ENCODE peak calls at places on chromosomes 5 and 9, in four cellular contexts. One of them, this sample, is unnamed.

GRCh38 chr9:13151489-13151888 is 128.0 kb downstream of the MPDZ start:
- DNase-seq in posterior cingulate gyrus: no peak
- DNase-seq in sciatic nerve: no peak
- DNase-seq in activated CD4-positive, alpha-beta T cell treated with anti-CD3 and anti-CD28 coated beads for 24 hours: no peak
- DNase-seq in this sample: no peak

GRCh38 chr9:93108301-93109041 is 12.5 kb downstream of the CARD19 start:
- DNase-seq in sciatic nerve: peak; percentile 58
- DNase-seq in activated CD4-positive, alpha-beta T cell treated with anti-CD3 and anti-CD28 coated beads for 24 hours: no peak
- DNase-seq in posterior cingulate gyrus: peak; percentile 6
- DNase-seq in this sample: no peak

GRCh38 chr5:150608991-150609390 is 31.5 kb upstream of the SYNPO start:
- DNase-seq in posterior cingulate gyrus: no peak
- DNase-seq in activated CD4-positive, alpha-beta T cell treated with anti-CD3 and anti-CD28 coated beads for 24 hours: no peak
- DNase-seq in sciatic nerve: no peak
- DNase-seq in this sample: no peak

GRCh38 chr9:19232117-19232829 is 1.8 kb downstream of the DENND4C start:
- DNase-seq in sciatic nerve: no peak
- DNase-seq in posterior cingulate gyrus: no peak
- DNase-seq in activated CD4-positive, alpha-beta T cell treated with anti-CD3 and anti-CD28 coated beads for 24 hours: no peak
- DNase-seq in this sample: no peak

GRCh38 chr5:119411291-119411934 is 40.9 kb upstream of the HSD17B4 start:
- DNase-seq in activated CD4-positive, alpha-beta T cell treated with anti-CD3 and anti-CD28 coated beads for 24 hours: no peak
- DNase-seq in sciatic nerve: no peak
- DNase-seq in posterior cingulate gyrus: no peak
- DNase-seq in this sample: no peak

GRCh38 chr5:134649163-134649916 is 755 bp downstream of the SEC24A start:
- DNase-seq in sciatic nerve: no peak
- DNase-seq in posterior cingulate gyrus: no peak
- DNase-seq in activated CD4-positive, alpha-beta T cell treated with anti-CD3 and anti-CD28 coated beads for 24 hours: no peak
- DNase-seq in this sample: no peak

GRCh38 chr5:1110930-1111726 is 735 bp downstream of the SLC12A7 start:
- DNase-seq in sciatic nerve: no peak
- DNase-seq in activated CD4-positive, alpha-beta T cell treated with anti-CD3 and anti-CD28 coated beads for 24 hours: no peak
- DNase-seq in posterior cingulate gyrus: no peak
- DNase-seq in this sample: no peak

GRCh38 chr5:134503088-134503936 is 22.2 kb upstream of the JADE2 start:
- DNase-seq in posterior cingulate gyrus: no peak
- DNase-seq in activated CD4-positive, alpha-beta T cell treated with anti-CD3 and anti-CD28 coated beads for 24 hours: peak; percentile 49
- DNase-seq in sciatic nerve: peak; percentile 71
- DNase-seq in this sample: peak; percentile 23

GRCh38 chr5:96922452-96923244 is 13.2 kb upstream of the LNPEP start:
- DNase-seq in sciatic nerve: no peak
- DNase-seq in posterior cingulate gyrus: no peak
- DNase-seq in activated CD4-positive, alpha-beta T cell treated with anti-CD3 and anti-CD28 coated beads for 24 hours: no peak
- DNase-seq in this sample: no peak

GRCh38 chr9:131585375-131585774 is 40.1 kb downstream of the PRRT1B start:
- DNase-seq in sciatic nerve: no peak
- DNase-seq in activated CD4-positive, alpha-beta T cell treated with anti-CD3 and anti-CD28 coated beads for 24 hours: peak; percentile 13
- DNase-seq in posterior cingulate gyrus: no peak
- DNase-seq in this sample: no peak

GRCh38 chr9:83219924-83220438 is 157.0 kb upstream of the RASEF start:
- DNase-seq in posterior cingulate gyrus: no peak
- DNase-seq in sciatic nerve: no peak
- DNase-seq in activated CD4-positive, alpha-beta T cell treated with anti-CD3 and anti-CD28 coated beads for 24 hours: no peak
- DNase-seq in this sample: no peak

GRCh38 chr5:77200663-77201062 is 9.8 kb upstream of the PDE8B start:
- DNase-seq in sciatic nerve: no peak
- DNase-seq in posterior cingulate gyrus: no peak
- DNase-seq in activated CD4-positive, alpha-beta T cell treated with anti-CD3 and anti-CD28 coated beads for 24 hours: no peak
- DNase-seq in this sample: no peak

GRCh38 chr5:150131978-150132694 is 23.5 kb downstream of the PDGFRB start:
- DNase-seq in sciatic nerve: no peak
- DNase-seq in posterior cingulate gyrus: no peak
- DNase-seq in activated CD4-positive, alpha-beta T cell treated with anti-CD3 and anti-CD28 coated beads for 24 hours: no peak
- DNase-seq in this sample: no peak

GRCh38 chr9:278651-279050 is 64.0 kb downstream of the DOCK8 start:
- DNase-seq in sciatic nerve: no peak
- DNase-seq in activated CD4-positive, alpha-beta T cell treated with anti-CD3 and anti-CD28 coated beads for 24 hours: no peak
- DNase-seq in posterior cingulate gyrus: no peak
- DNase-seq in this sample: no peak

GRCh38 chr5:41641621-41642020 is 131.2 kb upstream of the PLCXD3 start:
- DNase-seq in sciatic nerve: no peak
- DNase-seq in activated CD4-positive, alpha-beta T cell treated with anti-CD3 and anti-CD28 coated beads for 24 hours: no peak
- DNase-seq in posterior cingulate gyrus: no peak
- DNase-seq in this sample: no peak

GRCh38 chr5:14066326-14066725 is 76.8 kb upstream of the TRIO start:
- DNase-seq in sciatic nerve: no peak
- DNase-seq in posterior cingulate gyrus: no peak
- DNase-seq in activated CD4-positive, alpha-beta T cell treated with anti-CD3 and anti-CD28 coated beads for 24 hours: no peak
- DNase-seq in this sample: no peak

GRCh38 chr5:89308606-89309040 is 425.6 kb upstream of the MEF2C start:
- DNase-seq in posterior cingulate gyrus: no peak
- DNase-seq in sciatic nerve: no peak
- DNase-seq in activated CD4-positive, alpha-beta T cell treated with anti-CD3 and anti-CD28 coated beads for 24 hours: no peak
- DNase-seq in this sample: no peak

GRCh38 chr9:81264516-81264915 is 424.8 kb downstream of the TLE1 start:
- DNase-seq in posterior cingulate gyrus: no peak
- DNase-seq in sciatic nerve: no peak
- DNase-seq in activated CD4-positive, alpha-beta T cell treated with anti-CD3 and anti-CD28 coated beads for 24 hours: no peak
- DNase-seq in this sample: no peak

GRCh38 chr5:171261904-171262303 is 47.1 kb upstream of the TLX3 start:
- DNase-seq in posterior cingulate gyrus: no peak
- DNase-seq in sciatic nerve: no peak
- DNase-seq in activated CD4-positive, alpha-beta T cell treated with anti-CD3 and anti-CD28 coated beads for 24 hours: no peak
- DNase-seq in this sample: no peak

GRCh38 chr5:8376478-8376877 is 507.5 kb downstream of the MTRR start:
- DNase-seq in posterior cingulate gyrus: no peak
- DNase-seq in sciatic nerve: no peak
- DNase-seq in activated CD4-positive, alpha-beta T cell treated with anti-CD3 and anti-CD28 coated beads for 24 hours: no peak
- DNase-seq in this sample: no peak

GRCh38 chr5:58330781-58331180 is 129.1 kb downstream of the PLK2 start:
- DNase-seq in sciatic nerve: no peak
- DNase-seq in posterior cingulate gyrus: no peak
- DNase-seq in activated CD4-positive, alpha-beta T cell treated with anti-CD3 and anti-CD28 coated beads for 24 hours: no peak
- DNase-seq in this sample: no peak

GRCh38 chr5:61617995-61618525 is 286.0 kb downstream of the ZSWIM6 start:
- DNase-seq in activated CD4-positive, alpha-beta T cell treated with anti-CD3 and anti-CD28 coated beads for 24 hours: no peak
- DNase-seq in posterior cingulate gyrus: no peak
- DNase-seq in sciatic nerve: no peak
- DNase-seq in this sample: no peak

GRCh38 chr5:37435261-37435660 is 56.1 kb downstream of the WDR70 start:
- DNase-seq in activated CD4-positive, alpha-beta T cell treated with anti-CD3 and anti-CD28 coated beads for 24 hours: no peak
- DNase-seq in sciatic nerve: no peak
- DNase-seq in posterior cingulate gyrus: no peak
- DNase-seq in this sample: no peak

GRCh38 chr9:116471943-116472506 is 215.1 kb upstream of the TRIM32 start:
- DNase-seq in posterior cingulate gyrus: no peak
- DNase-seq in activated CD4-positive, alpha-beta T cell treated with anti-CD3 and anti-CD28 coated beads for 24 hours: no peak
- DNase-seq in sciatic nerve: no peak
- DNase-seq in this sample: no peak

GRCh38 chr5:11126844-11127243 is 365.8 kb upstream of the DAP start:
- DNase-seq in posterior cingulate gyrus: no peak
- DNase-seq in activated CD4-positive, alpha-beta T cell treated with anti-CD3 and anti-CD28 coated beads for 24 hours: no peak
- DNase-seq in sciatic nerve: no peak
- DNase-seq in this sample: no peak

GRCh38 chr9:133375116-133375723 is 640 bp downstream of the SURF4 start:
- DNase-seq in posterior cingulate gyrus: no peak
- DNase-seq in activated CD4-positive, alpha-beta T cell treated with anti-CD3 and anti-CD28 coated beads for 24 hours: no peak
- DNase-seq in sciatic nerve: no peak
- DNase-seq in this sample: no peak

This sample was measured in GM18507.